ENCODE peak calls at places on chromosomes 1 and 21, in nine cellular contexts. Q is iPS DF 6.9; V is HEK293T; O is HTR-8/SVneo; Z is PC-3; X is anterior cingulate cortex; A is activated CD4-positive, alpha-beta T cell treated with anti-CD3 and anti-CD28 coated beads for 24 hours; W is RCC 7860; D is stimulated activated CD8-positive, alpha-beta memory T cell treated with anti-CD3 and anti-CD28 coated beads, Interleukin-15, amount 100 ng/mL, for 48 hours. Y is an unnamed sample.

GRCh38 chr1:192474080-192474683 is 101.4 kb upstream of the RGS1 start:
- DNase-seq in Q (no peak), V (peak; percentile 34), Z (peak; percentile 60), X (no peak), O (no peak), W (no peak), D (no peak), A (no peak), Y (no peak)

GRCh38 chr1:113219828-113220227 is 146.8 kb downstream of the LRIG2 start:
- DNase-seq in A (no peak), D (no peak), O (no peak), V (no peak), X (no peak), W (no peak), Q (no peak), Z (no peak), Y (no peak)

GRCh38 chr21:27213328-27213727 is 246.4 kb upstream of the ADAMTS5 start:
- DNase-seq in Q (peak; percentile 16), V (no peak), A (no peak), W (no peak), O (no peak), Z (peak; percentile 9), X (no peak), D (no peak), Y (no peak)

GRCh38 chr1:183877321-183877720 is 72.4 kb downstream of the RGL1 start:
- DNase-seq in O (no peak), X (peak; percentile 76), Z (no peak), D (no peak), Q (no peak), W (peak; percentile 9), A (no peak), V (no peak), Y (peak; percentile 73)

GRCh38 chr1:114299331-114300005 is 145.8 kb upstream of the SYT6 start:
- DNase-seq in W (no peak), V (no peak), O (no peak), A (no peak), Q (no peak), D (no peak), Z (no peak), X (no peak), Y (no peak)

GRCh38 chr21:8992731-8993174 is 1528.6 kb upstream of the TPTE start:
- DNase-seq in V (peak; percentile 31), O (no peak), Q (peak; percentile 91), A (no peak), W (peak; percentile 3), X (no peak), Z (peak; percentile 1), D (no peak), Y (no peak)

GRCh38 chr1:180248731-180249681 is 18.9 kb downstream of the LHX4 start:
- DNase-seq in O (no peak), Q (no peak), A (no peak), D (no peak), Z (no peak), X (no peak), W (no peak), V (peak; percentile 50), Y (no peak)

GRCh38 chr21:46604975-46605758 is at the start of gene S100B:
- DNase-seq in V (no peak), O (no peak), A (no peak), Q (no peak), D (no peak), X (peak; percentile 94), W (no peak), Z (no peak), Y (peak; percentile 82)

GRCh38 chr1:203089001-203089650 is 3.3 kb upstream of the MYOG start:
- DNase-seq in V (no peak), A (no peak), Z (peak; percentile 46), D (no peak), W (no peak), O (no peak), X (no peak), Q (no peak), Y (no peak)

GRCh38 chr21:36075953-36076352 is 6.1 kb downstream of the CBR1 start:
- DNase-seq in V (no peak), Z (no peak), O (no peak), Q (no peak), X (no peak), D (no peak), W (no peak), A (no peak), Y (no peak)

GRCh38 chr1:46535063-46535462 is 16.4 kb downstream of the KNCN start:
- DNase-seq in Q (no peak), O (no peak), D (no peak), Z (peak; percentile 59), W (peak; percentile 23), X (no peak), A (no peak), V (no peak), Y (no peak)

GRCh38 chr1:240237305-240237721 is 145.6 kb downstream of the FMN2 start:
- DNase-seq in Q (no peak), O (no peak), D (no peak), X (no peak), Z (no peak), W (no peak), A (no peak), V (no peak), Y (no peak)

GRCh38 chr1:230548357-230548756 is 93.9 kb upstream of the COG2 start:
- DNase-seq in W (no peak), X (no peak), Z (no peak), O (no peak), Q (no peak), D (no peak), A (no peak), V (no peak), Y (no peak)

GRCh38 chr1:86395771-86396502 is at the start of gene ODF2L:
- DNase-seq in X (peak; percentile 86), A (peak; percentile 78), V (peak; percentile 91), D (peak; percentile 84), O (peak; percentile 67), W (peak; percentile 75), Q (peak; percentile 54), Z (peak; percentile 84), Y (peak; percentile 95)

GRCh38 chr1:224922404-224923164 is 6.9 kb upstream of the DNAH14 start:
- DNase-seq in Z (peak; percentile 80), V (peak; percentile 80), O (peak; percentile 62), Q (no peak), A (no peak), W (peak; percentile 51), D (no peak), X (no peak), Y (peak; percentile 63)

GRCh38 chr1:47548188-47548587 is 110.3 kb downstream of the FOXD2 start:
- DNase-seq in W (no peak), D (no peak), O (no peak), Z (no peak), A (no peak), Q (no peak), X (no peak), V (no peak), Y (no peak)

GRCh38 chr21:26717146-26717739 is 128.0 kb downstream of the ADAMTS1 start:
- DNase-seq in A (no peak), O (peak; percentile 9), V (no peak), X (no peak), W (no peak), Q (no peak), Z (peak; percentile 60), D (no peak), Y (no peak)

GRCh38 chr1:108569097-108569728 is 9.3 kb downstream of the EEIG2 start:
- DNase-seq in D (no peak), X (no peak), O (no peak), V (no peak), Z (no peak), W (no peak), A (no peak), Q (no peak), Y (no peak)

GRCh38 chr1:232611834-232612233 is 18.1 kb downstream of the SIPA1L2 start:
- DNase-seq in X (no peak), A (no peak), W (no peak), Z (no peak), V (no peak), D (no peak), Q (no peak), O (no peak), Y (no peak)

GRCh38 chr1:234260578-234260977 is 112.7 kb upstream of the COA6 start:
- DNase-seq in A (no peak), O (no peak), W (peak; percentile 59), Q (no peak), Z (peak; percentile 75), V (no peak), D (no peak), X (no peak), Y (no peak)

GRCh38 chr21:39976805-39977204 is 109.6 kb downstream of the PCP4 start:
- DNase-seq in Q (no peak), A (no peak), Z (no peak), O (no peak), W (no peak), X (no peak), V (no peak), D (no peak), Y (no peak)

GRCh38 chr1:177945943-177946650 is 23.8 kb downstream of the SEC16B start:
- DNase-seq in Q (peak; percentile 54), D (no peak), O (peak; percentile 67), W (peak; percentile 25), X (peak; percentile 57), Z (peak; percentile 66), A (peak; percentile 19), V (peak; percentile 76), Y (peak; percentile 94)

GRCh38 chr1:24344090-24344742 is 25.1 kb downstream of the GRHL3 start:
- DNase-seq in D (no peak), A (no peak), Z (no peak), V (no peak), O (no peak), X (no peak), W (no peak), Q (no peak), Y (no peak)

GRCh38 chr1:223216482-223217205 is 73.6 kb upstream of the TLR5 start:
- DNase-seq in Z (no peak), O (no peak), V (no peak), D (no peak), Q (no peak), W (no peak), X (no peak), A (no peak), Y (no peak)